ENCODE peak calls at places on chromosomes 13 and 19, in six cellular contexts. D, Z, E, X, G and Q are unnamed samples.

GRCh38 chr13:45194081-45194939 is 6.5 kb downstream of the KCTD4 start:
- DNase-seq in D (no peak), Z (no peak), E (no peak), X (peak), G (no peak), Q (no peak)

GRCh38 chr19:8615022-8615421 is 4.5 kb upstream of the ADAMTS10 start:
- DNase-seq in D (no peak), Z (no peak), E (no peak), X (no peak), G (no peak), Q (no peak)

GRCh38 chr19:7699422-7700127 is 2.4 kb downstream of the FCER2 start:
- DNase-seq in D (no peak), Z (no peak), E (no peak), X (peak), G (no peak), Q (no peak)

GRCh38 chr13:83819611-83820010 is 62.7 kb downstream of the SLITRK1 start:
- DNase-seq in D (no peak), Z (no peak), E (no peak), X (no peak), G (no peak), Q (no peak)

GRCh38 chr19:29091127-29091526 is 121.8 kb downstream of the UQCRFS1 start:
- DNase-seq in D (no peak), Z (no peak), E (no peak), X (no peak), G (no peak), Q (no peak)

GRCh38 chr13:70108276-70108845 is at the start of gene KLHL1:
- DNase-seq in D (no peak), Z (no peak), E (no peak), X (no peak), G (no peak), Q (no peak)

GRCh38 chr13:39374741-39375189 is 228.2 kb downstream of the LHFPL6 start:
- DNase-seq in D (no peak), Z (no peak), E (no peak), X (no peak), G (no peak), Q (no peak)

GRCh38 chr19:22882797-22883196 is 50.7 kb downstream of the ZNF723 start:
- DNase-seq in D (no peak), Z (no peak), E (no peak), X (peak), G (no peak), Q (no peak)

GRCh38 chr19:43469160-43469480 is 3.7 kb upstream of the LYPD3 start:
- DNase-seq in D (peak), Z (no peak), E (no peak), X (no peak), G (no peak), Q (peak)

GRCh38 chr13:60754691-60755090 is 357.7 kb downstream of the TDRD3 start:
- DNase-seq in D (no peak), Z (no peak), E (no peak), X (no peak), G (no peak), Q (no peak)

GRCh38 chr19:56601375-56601774 is 6.3 kb downstream of the ZNF71 start:
- DNase-seq in D (no peak), Z (no peak), E (no peak), X (no peak), G (no peak), Q (no peak)

GRCh38 chr13:45473627-45474026 is 8.9 kb downstream of the COG3 start:
- DNase-seq in D (no peak), Z (no peak), E (no peak), X (no peak), G (no peak), Q (peak)

GRCh38 chr13:48431431-48431830 is 18.5 kb upstream of the LPAR6 start:
- DNase-seq in D (no peak), Z (no peak), E (no peak), X (no peak), G (no peak), Q (no peak)

GRCh38 chr19:16888629-16889371 is at the start of gene F2RL3:
- DNase-seq in D (no peak), Z (no peak), E (no peak), X (peak), G (no peak), Q (no peak)